ENCODE peak calls at places on chromosomes 6 and 20, in four cellular contexts. P is tibial nerve, R is heart left ventricle, T is DND-41. V is an unnamed sample.

GRCh38 chr20:47230811-47231256 is 125.7 kb downstream of the ZMYND8 start:
- DNase-seq in P (no peak), R (no peak), T (no peak), V (no peak)

GRCh38 chr6:39217177-39217864 is 12.0 kb downstream of the KCNK5 start:
- DNase-seq in P (no peak), R (no peak), T (no peak), V (peak; percentile 51)

GRCh38 chr6:155324993-155325392 is 10.7 kb upstream of the TFB1M start:
- DNase-seq in P (no peak), R (no peak), T (no peak), V (no peak)

GRCh38 chr6:170026272-170027110 is 264.4 kb downstream of the DLL1 start:
- DNase-seq in P (no peak), R (no peak), T (no peak), V (peak; percentile 93)

GRCh38 chr6:33314515-33314942 is 651 bp upstream of the TAPBP start:
- DNase-seq in P (peak; percentile 80), R (peak; percentile 72), T (peak; percentile 64), V (peak; percentile 39)

GRCh38 chr6:42781546-42781810 is 374 bp upstream of the BICRAL start:
- DNase-seq in P (no peak), R (no peak), T (no peak), V (no peak)

GRCh38 chr6:113805167-113805835 is 51.8 kb upstream of the MARCKS start:
- DNase-seq in P (no peak), R (no peak), T (no peak), V (no peak)

GRCh38 chr6:143236151-143236788 is 175.6 kb downstream of the AIG1 start:
- DNase-seq in P (no peak), R (peak; percentile 36), T (no peak), V (no peak)

GRCh38 chr6:37204014-37204751 is 34.2 kb downstream of the PIM1 start:
- DNase-seq in P (no peak), R (no peak), T (no peak), V (peak; percentile 56)

GRCh38 chr6:8245736-8246135 is 143.4 kb upstream of the EEF1E1 start:
- DNase-seq in P (no peak), R (no peak), T (no peak), V (no peak)

GRCh38 chr6:149964243-149965190 is 774 bp downstream of the ULBP1 start:
- DNase-seq in P (no peak), R (no peak), T (no peak), V (no peak)

DNA sequence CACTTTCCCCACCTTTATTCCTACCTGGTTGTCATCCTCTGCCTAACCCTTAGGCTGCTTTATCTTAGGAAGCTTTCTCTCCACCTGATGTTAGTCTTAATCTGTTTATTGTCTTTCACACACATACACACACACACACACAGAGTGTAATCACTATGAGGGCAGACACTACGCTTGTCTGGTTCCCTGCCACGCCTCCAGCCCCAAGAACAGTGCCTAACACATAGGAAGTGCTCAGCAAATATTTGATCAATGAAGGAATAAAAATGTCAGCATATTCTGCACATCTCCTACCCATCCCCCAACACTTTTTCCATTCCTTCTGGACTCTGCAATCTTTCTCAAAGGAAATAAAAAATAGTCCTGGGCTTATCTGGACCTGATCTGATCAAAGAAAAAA is 51.1 kb upstream of the NFATC2 start:
- DNase-seq in P (no peak), R (no peak), T (no peak), V (no peak)
- TF ChIP-seq CTCF in P (no peak), R (no peak), T (no peak), V (no peak)

GRCh38 chr6:228881-229651 is 63.2 kb upstream of the DUSP22 start:
- DNase-seq in P (no peak), R (no peak), T (no peak), V (no peak)

GRCh38 chr6:226516-227073 is 65.7 kb upstream of the DUSP22 start:
- DNase-seq in P (no peak), R (no peak), T (no peak), V (no peak)

GRCh38 chr6:225907-226306 is 66.4 kb upstream of the DUSP22 start:
- DNase-seq in P (no peak), R (no peak), T (no peak), V (no peak)

GRCh38 chr6:227812-228338 is 64.4 kb upstream of the DUSP22 start:
- DNase-seq in P (no peak), R (no peak), T (no peak), V (no peak)

GRCh38 chr6:227074-227782 is 65.1 kb upstream of the DUSP22 start:
- DNase-seq in P (no peak), R (no peak), T (no peak), V (no peak)
- TF ChIP-seq CTCF in P (no peak), R (no peak), T (peak; percentile 20), V (no peak)

DNA sequence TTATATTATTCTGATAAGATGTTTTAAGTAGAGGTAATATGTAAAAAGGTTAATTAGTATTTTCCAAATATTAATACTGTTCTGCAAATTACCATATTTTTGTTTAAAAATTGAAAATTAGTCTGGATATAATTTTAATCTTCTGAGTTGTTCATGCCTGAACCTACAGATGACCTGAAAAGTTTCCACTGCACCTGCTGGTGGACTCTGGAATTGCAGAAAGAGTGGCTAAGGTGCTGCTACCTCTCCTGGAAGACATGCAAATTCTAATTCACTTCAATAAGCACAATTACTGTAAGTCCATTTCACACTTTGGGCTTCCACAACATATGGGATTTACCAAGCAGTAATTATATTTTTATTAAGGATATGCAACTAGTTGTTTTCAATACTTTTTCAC is 77.7 kb upstream of the OLIG3 start:
- DNase-seq in P (peak; percentile 12), R (no peak), T (peak; percentile 65), V (peak; percentile 54)
- TF ChIP-seq CTCF in P (no peak), R (peak; percentile 17), T (peak; percentile 69), V (peak; percentile 11)

GRCh38 chr6:106787327-106788196 is 158.2 kb downstream of the QRSL1 start:
- DNase-seq in P (no peak), R (no peak), T (no peak), V (peak; percentile 67)
- TF ChIP-seq CTCF in P (no peak), R (no peak), T (no peak), V (no peak)

GRCh38 chr20:37356387-37356786 is 10.4 kb downstream of the SRC start:
- DNase-seq in P (peak; percentile 57), R (peak; percentile 68), T (no peak), V (peak; percentile 76)
- TF ChIP-seq CTCF in P (no peak), R (no peak), T (no peak), V (no peak)

GRCh38 chr6:130047440-130047995 is 29.1 kb downstream of the L3MBTL3 start:
- DNase-seq in P (no peak), R (no peak), T (no peak), V (no peak)
- TF ChIP-seq CTCF in P (no peak), R (no peak), T (no peak), V (no peak)

DNA sequence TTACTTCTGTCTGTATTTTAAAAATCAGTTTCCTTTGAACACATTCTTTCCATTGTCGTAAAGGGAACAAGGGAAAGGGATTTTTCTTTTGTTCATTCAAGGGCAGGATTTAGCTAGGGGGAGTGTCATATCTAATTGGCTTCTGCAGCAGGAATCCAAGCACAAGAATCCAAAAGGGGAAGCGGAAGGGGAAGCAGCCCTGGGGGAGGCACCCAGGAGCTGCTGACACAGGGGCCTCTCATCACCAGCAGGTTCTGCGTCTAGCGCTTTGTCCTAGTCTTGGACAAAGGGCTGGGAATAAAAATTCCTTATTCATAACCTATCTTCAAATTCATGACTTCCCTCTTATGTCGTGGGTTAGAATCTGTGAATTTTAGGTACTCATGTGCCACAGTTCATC is 13.7 kb downstream of the RIPK1 start:
- DNase-seq in P (peak; percentile 23), R (no peak), T (no peak), V (no peak)
- TF ChIP-seq CTCF in P (no peak), R (no peak), T (no peak), V (no peak)

DNA sequence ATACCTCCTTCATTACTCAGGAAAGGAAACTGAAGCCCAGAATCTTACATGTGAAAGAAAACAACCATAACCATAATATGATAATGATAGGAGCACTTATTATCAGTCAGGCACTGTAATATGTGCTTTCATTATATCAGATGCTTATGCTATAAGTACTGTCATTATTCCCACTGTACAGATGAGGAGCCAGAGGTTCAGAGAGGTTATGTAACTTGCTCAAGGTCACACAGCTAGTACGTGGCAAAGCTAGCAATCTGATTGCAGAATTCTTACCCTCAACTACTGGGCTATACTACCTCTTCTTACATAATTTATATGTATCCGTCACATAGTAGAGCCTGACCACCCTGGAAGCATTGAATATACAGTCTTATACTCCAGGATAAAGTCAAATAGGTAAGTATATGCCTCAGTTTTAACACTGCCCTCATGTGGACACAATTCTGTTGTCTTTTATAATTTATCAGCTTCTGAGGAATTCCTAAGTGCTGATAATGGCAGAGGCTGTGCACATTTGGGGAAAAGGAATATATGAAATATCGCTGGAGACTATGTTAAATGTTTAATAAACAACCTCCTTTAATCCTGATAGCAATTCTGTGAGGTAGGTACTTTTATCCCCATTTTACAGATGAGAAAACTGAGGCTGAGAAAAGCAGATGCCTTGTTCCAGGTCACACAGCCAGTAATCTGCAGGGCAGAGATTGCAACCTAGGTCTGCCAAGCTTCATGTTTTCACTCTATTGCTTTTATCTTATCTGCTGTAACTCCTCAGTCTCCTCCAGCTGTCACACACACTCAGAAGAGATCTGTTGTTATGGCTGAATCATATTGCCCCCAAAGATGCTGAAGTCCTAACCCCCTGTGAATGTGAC is 13.4 kb downstream of the BCAS1 start:
- DNase-seq in P (no peak), R (no peak), T (no peak), V (no peak)
- TF ChIP-seq CTCF in P (no peak), R (no peak), T (peak; percentile 10), V (no peak)

DNA sequence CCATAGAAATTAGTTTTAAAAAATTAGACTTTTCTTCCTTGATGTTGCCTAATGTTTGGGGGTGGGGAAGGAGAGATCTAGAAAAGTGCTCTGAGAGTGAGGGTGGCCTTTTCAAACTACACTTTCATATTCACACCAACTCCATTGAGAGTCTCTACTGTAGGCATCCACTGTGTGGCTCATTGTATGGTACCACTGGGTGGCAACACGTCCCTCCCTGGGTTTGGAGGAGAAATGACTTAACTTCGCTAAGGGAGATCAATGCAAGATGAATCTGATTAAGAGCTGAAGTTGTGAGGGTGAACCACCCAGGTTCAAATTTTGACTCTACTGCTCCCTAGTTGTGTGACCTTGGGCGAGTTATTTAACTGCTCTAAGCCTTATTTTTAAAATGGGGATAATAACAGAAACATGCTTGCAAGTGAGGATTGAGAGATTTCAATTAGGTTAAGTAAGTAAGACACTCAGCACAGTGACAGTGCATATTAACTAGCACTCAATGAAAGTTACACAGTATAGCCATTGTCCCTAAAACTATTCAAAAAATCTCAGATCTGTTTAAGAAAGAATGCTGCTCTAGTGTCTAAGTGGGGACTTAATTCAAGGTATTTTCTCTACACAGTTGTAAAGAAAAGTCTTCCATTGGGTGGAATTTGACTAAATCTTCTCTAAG is 193.5 kb upstream of the CNR1 start:
- DNase-seq in P (no peak), R (no peak), T (no peak), V (no peak)
- TF ChIP-seq CTCF in P (no peak), R (no peak), T (no peak), V (no peak)